ENCODE peak calls at places on chromosomes 4 and X, in five cellular contexts. D is left ventricle myocardium inferior, F is epithelial cell of esophagus, S is activated T-cell treated with anti-CD3 and anti-CD28 coated beads for 48 hours, H is NAMALWA. B is an unnamed sample.
A peak's percentile ranks its signal among the peaks of the same experiment; 100 is the strongest.

GRCh38 chr4:72564789-72565188 is 4.2 kb downstream of the ADAMTS3 start:
- DNase-seq in D (no peak), F (no peak), S (no peak), H (no peak), B (no peak)

GRCh38 chr4:55758570-55758969 is 61.0 kb upstream of the EXOC1L start:
- DNase-seq in D (no peak), F (no peak), S (no peak), H (no peak), B (no peak)

GRCh38 chrX:122418758-122419157 is 765.3 kb upstream of the GRIA3 start:
- DNase-seq in D (no peak), F (no peak), S (no peak), H (no peak), B (no peak)

GRCh38 chrX:14389682-14390081 is 139.7 kb upstream of the GLRA2 start:
- DNase-seq in D (no peak), F (no peak), S (no peak), H (no peak), B (no peak)

GRCh38 chr4:47662975-47663374 is 174.9 kb downstream of the CORIN start:
- DNase-seq in D (no peak), F (peak; percentile 23), S (peak; percentile 4), H (peak; percentile 60), B (no peak)

GRCh38 chrX:110322603-110323002 is 4.7 kb upstream of the AMMECR1 start:
- DNase-seq in D (no peak), F (peak; percentile 22), S (no peak), H (no peak), B (peak; percentile 46)

GRCh38 chr4:42995343-42995944 is 102.9 kb downstream of the GRXCR1 start:
- DNase-seq in D (no peak), F (peak; percentile 60), S (no peak), H (peak; percentile 64), B (peak; percentile 53)

GRCh38 chr4:13327991-13328390 is 156.1 kb downstream of the RAB28 start:
- DNase-seq in D (no peak), F (no peak), S (no peak), H (no peak), B (no peak)

GRCh38 chr4:105895324-105895608 is at the start of gene NPNT:
- DNase-seq in D (no peak), F (no peak), S (no peak), H (no peak), B (no peak)

GRCh38 chr4:118816538-118817177 is 19.3 kb downstream of the SEC24D start:
- DNase-seq in D (no peak), F (peak; percentile 30), S (no peak), H (no peak), B (peak; percentile 11)

GRCh38 chr4:37471971-37472370 is 214.2 kb downstream of the RELL1 start:
- DNase-seq in D (no peak), F (peak; percentile 53), S (no peak), H (no peak), B (peak; percentile 78)